ENCODE peak calls at places on chromosomes 13 and 19, in five cellular contexts. E, Q, B, D and J are unnamed samples.

GRCh38 chr13:48400820-48401219 is 12.1 kb downstream of the LPAR6 start:
- DNase-seq in E (peak), Q (peak), B (no peak), D (no peak), J (peak)

GRCh38 chr19:6238643-6239281 is 41.0 kb downstream of the MLLT1 start:
- DNase-seq in E (no peak), Q (no peak), B (no peak), D (no peak), J (peak)

GRCh38 chr13:111187879-111188643 is 73.0 kb downstream of the ARHGEF7 start:
- DNase-seq in E (no peak), Q (no peak), B (peak), D (no peak), J (peak)

GRCh38 chr13:95745752-95746151 is 68.8 kb downstream of the DNAJC3 start:
- DNase-seq in E (no peak), Q (no peak), B (no peak), D (no peak), J (no peak)

GRCh38 chr19:40281381-40282208 is 3.5 kb downstream of the AKT2 start:
- DNase-seq in E (no peak), Q (no peak), B (no peak), D (no peak), J (no peak)

GRCh38 chr13:31437975-31438374 is 238.2 kb downstream of the B3GLCT start:
- DNase-seq in E (peak), Q (no peak), B (no peak), D (no peak), J (no peak)

GRCh38 chr13:34913040-34913439 is 29.0 kb upstream of the NBEA start:
- DNase-seq in E (peak), Q (no peak), B (no peak), D (no peak), J (peak)

GRCh38 chr13:39016789-39017188 is 21.1 kb downstream of the PROSER1 start:
- DNase-seq in E (no peak), Q (no peak), B (peak), D (no peak), J (peak)

GRCh38 chr13:97496511-97496910 is 62.5 kb downstream of the RAP2A start:
- DNase-seq in E (no peak), Q (no peak), B (no peak), D (no peak), J (no peak)

GRCh38 chr13:50133277-50133953 is 118.2 kb downstream of the KCNRG start:
- DNase-seq in E (no peak), Q (no peak), B (no peak), D (no peak), J (no peak)

GRCh38 chr13:95451656-95452055 is 100.9 kb upstream of the CLDN10 start:
- DNase-seq in E (no peak), Q (no peak), B (no peak), D (no peak), J (no peak)